ENCODE peak calls at places on chromosomes 5 and 9, in eight cellular contexts. H is epithelial cell of esophagus, T is HS-5, F is retina, A is HuH-7, W is activated T-cell treated with anti-CD3 and anti-CD28 coated beads for 1 hour, R is transverse colon, J is MV-4-11. Z is an unnamed sample.

GRCh38 chr9:136940526-136941230 is 3.9 kb downstream of the FBXW5 start:
- DNase-seq in H (no peak), T (no peak), F (no peak), A (no peak), W (no peak), R (no peak), J (no peak), Z (no peak)

GRCh38 chr5:83475540-83476469 is 4.3 kb downstream of the VCAN start:
- DNase-seq in H (peak), T (peak), F (no peak), A (no peak), W (no peak), R (no peak), J (no peak), Z (peak)

GRCh38 chr5:95251185-95251584 is 33.7 kb downstream of the MCTP1 start:
- DNase-seq in H (no peak), T (no peak), F (no peak), A (no peak), W (no peak), R (no peak), J (no peak), Z (no peak)

GRCh38 chr5:101440173-101440572 is 537.1 kb upstream of the ST8SIA4 start:
- DNase-seq in H (no peak), T (no peak), F (no peak), A (no peak), W (no peak), R (no peak), J (no peak), Z (no peak)

GRCh38 chr5:116626272-116626723 is 51.7 kb upstream of the SEMA6A start:
- DNase-seq in H (peak), T (no peak), F (peak), A (no peak), W (no peak), R (peak), J (peak), Z (peak)

GRCh38 chr9:132732326-132732725 is 62.1 kb downstream of the GTF3C4 start:
- DNase-seq in H (no peak), T (no peak), F (peak), A (no peak), W (no peak), R (no peak), J (no peak), Z (no peak)

GRCh38 chr5:109161914-109162683 is 247.7 kb downstream of the PJA2 start:
- DNase-seq in H (peak), T (peak), F (no peak), A (no peak), W (no peak), R (no peak), J (no peak), Z (no peak)

GRCh38 chr9:116271307-116271706 is 117.7 kb downstream of the PAPPA start:
- DNase-seq in H (peak), T (no peak), F (no peak), A (no peak), W (no peak), R (no peak), J (no peak), Z (no peak)

GRCh38 chr9:35114113-35114847 is 1.4 kb downstream of the ATOSB start:
- DNase-seq in H (peak), T (no peak), F (peak), A (no peak), W (peak), R (peak), J (peak), Z (peak)

GRCh38 chr9:21381752-21382339 is 3.4 kb downstream of the IFNA2 start:
- DNase-seq in H (peak), T (no peak), F (no peak), A (no peak), W (no peak), R (no peak), J (peak), Z (no peak)

GRCh38 chr9:33750307-33750838 is 45.0 kb upstream of the PRSS3 start:
- DNase-seq in H (peak), T (no peak), F (peak), A (peak), W (no peak), R (peak), J (no peak), Z (no peak)

GRCh38 chr9:129552064-129552463 is 68.8 kb downstream of the C9orf50 start:
- DNase-seq in H (no peak), T (no peak), F (no peak), A (no peak), W (no peak), R (no peak), J (no peak), Z (peak)

GRCh38 chr5:84568171-84568570 is 183.5 kb upstream of the EDIL3 start:
- DNase-seq in H (no peak), T (no peak), F (no peak), A (no peak), W (no peak), R (no peak), J (peak), Z (no peak)

GRCh38 chr5:164433471-164433870 is 928.1 kb downstream of the MAT2B start:
- DNase-seq in H (no peak), T (no peak), F (no peak), A (no peak), W (no peak), R (no peak), J (no peak), Z (no peak)

GRCh38 chr5:14208071-14209021 is 65.2 kb downstream of the TRIO start:
- DNase-seq in H (peak), T (peak), F (no peak), A (no peak), W (no peak), R (peak), J (peak), Z (peak)

GRCh38 chr5:173829826-173830225 is 58.3 kb upstream of the CPEB4 start:
- DNase-seq in H (peak), T (no peak), F (peak), A (no peak), W (no peak), R (no peak), J (peak), Z (no peak)

GRCh38 chr9:113390192-113390960 is 10.7 kb downstream of the ALAD start:
- DNase-seq in H (no peak), T (no peak), F (no peak), A (no peak), W (no peak), R (no peak), J (no peak), Z (no peak)

GRCh38 chr5:20105915-20106314 is 117.9 kb upstream of the CDH18 start:
- DNase-seq in H (no peak), T (no peak), F (no peak), A (no peak), W (no peak), R (no peak), J (no peak), Z (no peak)

GRCh38 chr9:4306066-4306787 is 6.4 kb upstream of the GLIS3 start:
- DNase-seq in H (peak), T (no peak), F (no peak), A (peak), W (no peak), R (no peak), J (no peak), Z (no peak)

Z was measured in fibroblast of lung.